ENCODE peak calls at places on chromosome 19, in four cellular contexts. C is activated CD4-positive, alpha-beta T cell treated with anti-CD3 and anti-CD28 coated beads, Interleukin-2, amount 50 U/mL, for 48 hours; D is AG09309; V is epithelial cell of esophagus. R is an unnamed sample.

GRCh38 chr19:47657719-47658118 is 48.8 kb downstream of the BICRA start:
- DNase-seq in D (no peak), C (no peak), V (no peak), R (no peak)

GRCh38 chr19:45168767-45169351 is 8.1 kb upstream of the NKPD1 start:
- DNase-seq in C (no peak), D (no peak), V (no peak), R (no peak)

GRCh38 chr19:49513746-49514118 is 1.3 kb downstream of the FCGRT start:
- DNase-seq in D (no peak), C (no peak), V (no peak), R (no peak)

GRCh38 chr19:39540333-39540673 is 342 bp upstream of the EID2 start:
- DNase-seq in C (no peak), D (no peak), V (no peak), R (no peak)

GRCh38 chr19:15238639-15239155 is 6.4 kb upstream of the EPHX3 start:
- DNase-seq in D (no peak), C (no peak), V (no peak), R (no peak)

GRCh38 chr19:4053423-4054324 is 13.0 kb downstream of the ZBTB7A start:
- DNase-seq in C (no peak), V (no peak), D (no peak), R (no peak)

GRCh38 chr19:50383307-50383851 is 768 bp upstream of the POLD1 start:
- DNase-seq in D (no peak), C (no peak), V (no peak), R (no peak)

GRCh38 chr19:42185281-42185680 is 32.2 kb downstream of the DEDD2 start:
- DNase-seq in D (no peak), V (no peak), C (no peak), R (no peak)

GRCh38 chr19:18093439-18094161 is 4.0 kb upstream of the MAST3 start:
- DNase-seq in D (no peak), V (peak; percentile 65), C (no peak), R (peak; percentile 77)

GRCh38 chr19:12945479-12946091 is at the start of gene RAD23A:
- DNase-seq in D (peak; percentile 87), V (peak; percentile 98), C (peak; percentile 98), R (peak; percentile 90)

GRCh38 chr19:57465680-57466381 is 8.9 kb upstream of the VN1R1 start:
- DNase-seq in D (no peak), V (peak; percentile 40), C (peak; percentile 27), R (peak; percentile 45)

GRCh38 chr19:32406161-32407003 is 812 bp downstream of the DPY19L3 start:
- DNase-seq in D (no peak), V (no peak), C (no peak), R (no peak)

GRCh38 chr19:23310729-23311211 is 60.6 kb upstream of the ZNF724 start:
- DNase-seq in D (no peak), V (peak; percentile 45), C (no peak), R (peak; percentile 32)

GRCh38 chr19:48780684-48781391 is 25.5 kb downstream of the FGF21 start:
- DNase-seq in D (no peak), C (no peak), V (peak; percentile 12), R (peak; percentile 32)

GRCh38 chr19:4633140-4633967 is 6.0 kb upstream of the TNFAIP8L1 start:
- DNase-seq in C (peak; percentile 63), V (peak; percentile 87), D (no peak), R (peak; percentile 76)

GRCh38 chr19:15516363-15516762 is 8.0 kb downstream of the CYP4F22 start:
- DNase-seq in D (no peak), V (no peak), C (no peak), R (no peak)

GRCh38 chr19:45211751-45212381 is 33.3 kb downstream of the BLOC1S3 start:
- DNase-seq in C (no peak), D (no peak), V (no peak), R (no peak)

GRCh38 chr19:48111280-48111679 is 663 bp upstream of the PLA2G4C start:
- DNase-seq in V (no peak), D (no peak), C (no peak), R (no peak)

GRCh38 chr19:13164370-13165090 is 14.3 kb downstream of the IER2 start:
- DNase-seq in D (no peak), V (peak; percentile 90), C (peak; percentile 62), R (peak; percentile 84)

GRCh38 chr19:778910-779653 is 18.2 kb upstream of the PTBP1 start:
- DNase-seq in D (peak; percentile 87), V (peak; percentile 99), C (no peak), R (peak; percentile 96)

R was measured in bronchial epithelial cell.